ENCODE peak calls at places on chromosomes 3 and 15, in nine cellular contexts. F is endothelial cell of umbilical vein, M is sigmoid colon, S is lower lobe of right lung, Y is cardiac muscle cell, B is HL-60, N is endodermal cell, A is spleen, E is HepG2. Q is an unnamed sample.
A peak's percentile ranks its signal among the peaks of the same experiment; 100 is the strongest.

GRCh38 chr3:164687211-164687610 is 391.1 kb downstream of the SI start:
- DNase-seq in N (no peak), F (no peak), Y (no peak), M (no peak), A (no peak), S (no peak), B (no peak), E (no peak), Q (no peak)

GRCh38 chr3:65412591-65412990 is 626.1 kb downstream of the MAGI1 start:
- DNase-seq in Y (no peak), B (no peak), E (peak; percentile 45), A (no peak), M (peak; percentile 90), S (no peak), F (peak; percentile 18), N (peak; percentile 71), Q (peak; percentile 43)

GRCh38 chr15:87744815-87745214 is 511.7 kb downstream of the NTRK3 start:
- DNase-seq in B (no peak), N (no peak), Y (no peak), M (no peak), A (no peak), S (no peak), E (no peak), F (no peak), Q (no peak)

GRCh38 chr3:13379191-13379830 is 40.8 kb downstream of the NUP210 start:
- DNase-seq in E (no peak), F (no peak), S (no peak), M (no peak), B (no peak), Y (peak; percentile 73), A (no peak), N (no peak), Q (peak; percentile 67)

GRCh38 chr3:47661121-47661752 is 82.6 kb upstream of the CSPG5 start:
- DNase-seq in A (no peak), Y (peak; percentile 55), B (no peak), S (no peak), F (peak; percentile 8), M (no peak), N (no peak), E (no peak), Q (peak; percentile 14)

GRCh38 chr3:101902041-101902440 is 52.7 kb downstream of the NFKBIZ start:
- DNase-seq in Y (peak; percentile 88), E (no peak), S (no peak), F (peak; percentile 70), A (no peak), N (no peak), M (no peak), B (peak; percentile 11), Q (no peak)

GRCh38 chr3:117628896-117629295 is 919.3 kb downstream of the TUSC7 start:
- DNase-seq in A (no peak), S (no peak), M (peak; percentile 72), Y (peak; percentile 63), E (no peak), B (no peak), F (peak; percentile 95), N (no peak), Q (no peak)

GRCh38 chr3:32500880-32501784 is 1.5 kb downstream of the CMTM6 start:
- DNase-seq in A (peak; percentile 85), B (peak; percentile 52), S (peak; percentile 69), M (no peak), F (no peak), E (no peak), Y (peak; percentile 45), N (peak; percentile 58), Q (no peak)

GRCh38 chr3:125410922-125411321 is 35.8 kb upstream of the ZNF148 start:
- DNase-seq in N (no peak), A (no peak), E (no peak), B (no peak), Y (no peak), M (no peak), F (no peak), S (no peak), Q (no peak)

GRCh38 chr3:139571744-139572143 is 32.2 kb upstream of the RBP1 start:
- DNase-seq in M (no peak), E (no peak), A (no peak), S (no peak), B (no peak), F (no peak), Y (no peak), N (no peak), Q (no peak)

GRCh38 chr3:129793947-129794318 is 99.6 kb downstream of the TMCC1 start:
- DNase-seq in E (no peak), F (peak; percentile 55), S (no peak), B (no peak), M (no peak), A (no peak), Y (no peak), N (peak; percentile 70), Q (no peak)

GRCh38 chr3:13214847-13215472 is 141.7 kb upstream of the IQSEC1 start:
- DNase-seq in E (no peak), N (no peak), A (peak; percentile 21), S (no peak), M (no peak), F (no peak), B (no peak), Y (no peak), Q (no peak)

GRCh38 chr3:38707730-38708129 is 58.2 kb upstream of the SCN5A start:
- DNase-seq in F (no peak), A (no peak), S (no peak), Y (no peak), B (no peak), N (peak; percentile 68), M (no peak), E (peak; percentile 5), Q (no peak)
- TF ChIP-seq CTCF in F (peak; percentile 36), A (no peak), S (no peak), Y (peak; percentile 41), B (peak; percentile 13), N (peak; percentile 79), M (no peak), E (no peak), Q (no peak)

DNA sequence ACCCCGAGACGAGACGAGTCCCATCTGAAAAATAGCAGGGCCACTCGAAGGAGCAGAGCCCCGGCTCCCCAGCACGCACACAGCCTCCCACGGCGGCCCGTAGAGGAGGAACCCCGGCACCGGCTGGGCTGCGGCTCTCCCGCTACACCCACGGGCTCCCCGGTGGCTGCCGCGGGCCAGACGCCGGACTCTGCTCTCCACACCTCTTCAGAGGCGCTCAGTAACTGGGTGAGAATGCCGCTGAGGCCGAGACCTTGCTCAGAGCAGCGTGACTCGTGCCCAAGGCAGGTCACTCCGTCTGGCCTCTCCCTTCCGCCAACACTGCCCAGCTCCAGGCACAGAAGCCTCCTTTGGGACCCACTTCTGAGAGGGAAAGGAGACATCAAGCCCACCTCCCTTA is 34.4 kb downstream of the TNK2 start:
- DNase-seq in M (no peak), N (no peak), B (no peak), Y (no peak), E (no peak), A (no peak), F (no peak), S (no peak), Q (no peak)
- H3K27ac ChIP-seq in M (peak overlapping the region; percentile 14), N (no peak overlapping the region), B (no peak overlapping the region), Y (no peak overlapping the region), E (no peak overlapping the region), A (no peak overlapping the region), F (no peak overlapping the region), S (peak overlapping the region; percentile 71), Q (peak overlapping the region; percentile 53)

GRCh38 chr15:67149068-67149841 is 83.9 kb downstream of the SMAD3 start:
- DNase-seq in E (peak; percentile 59), Y (no peak), F (no peak), A (no peak), N (no peak), S (no peak), B (no peak), M (peak; percentile 64), Q (no peak)
- H3K4me3 ChIP-seq in E (peak overlapping the region; percentile 20), Y (no peak overlapping the region), F (no peak overlapping the region), A (no peak overlapping the region), N (no peak overlapping the region), S (no peak overlapping the region), B (no peak overlapping the region), M (no peak overlapping the region), Q (no peak overlapping the region)

GRCh38 chr3:61935819-61936218 is 374.4 kb downstream of the PTPRG start:
- DNase-seq in B (no peak), A (no peak), N (no peak), M (no peak), E (no peak), F (no peak), Y (no peak), S (no peak), Q (no peak)

GRCh38 chr3:61932499-61932898 is 371.1 kb downstream of the PTPRG start:
- DNase-seq in M (no peak), F (no peak), B (no peak), A (no peak), E (no peak), N (no peak), Y (no peak), S (no peak), Q (no peak)

GRCh38 chr3:61940241-61940640 is 378.9 kb downstream of the PTPRG start:
- DNase-seq in M (no peak), F (no peak), N (no peak), A (no peak), E (no peak), Y (no peak), S (no peak), B (no peak), Q (no peak)

GRCh38 chr3:61938878-61939549 is 377.6 kb downstream of the PTPRG start:
- DNase-seq in Y (no peak), F (no peak), E (no peak), B (no peak), A (no peak), N (no peak), S (no peak), M (no peak), Q (no peak)

DNA sequence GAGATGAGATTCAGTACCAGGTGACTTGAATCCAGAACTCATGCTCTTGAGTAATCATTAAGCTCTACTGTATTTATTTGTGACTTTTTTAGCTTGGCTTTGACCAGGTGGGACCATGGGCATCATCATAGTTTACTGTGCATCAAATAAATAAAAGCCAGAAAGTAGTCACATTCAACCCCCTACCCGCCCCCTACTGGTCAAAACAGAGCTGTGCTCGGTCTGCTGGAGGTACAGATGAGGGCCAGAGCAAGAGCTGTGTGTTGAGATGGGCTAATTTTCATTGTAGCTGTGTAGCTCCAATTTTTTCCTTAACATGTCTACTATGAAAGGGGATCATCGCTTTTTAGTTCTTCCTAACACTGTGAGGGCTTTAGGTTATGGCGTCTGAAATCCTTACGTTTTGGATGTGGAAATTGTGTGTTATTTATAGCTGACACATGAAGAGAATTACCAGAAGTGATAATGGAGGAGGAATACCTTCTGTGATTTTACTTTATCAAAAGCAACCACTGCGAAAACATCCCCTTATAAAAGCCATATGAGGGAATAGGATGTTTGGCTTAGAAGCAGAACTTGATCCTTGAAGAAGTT is 375.1 kb downstream of the PTPRG start:
- DNase-seq in S (no peak), A (no peak), F (peak; percentile 39), Y (peak; percentile 50), M (no peak), E (peak; percentile 6), N (peak; percentile 84), B (no peak), Q (no peak)
- TF ChIP-seq CTCF in S (peak; percentile 39), A (no peak), F (peak; percentile 83), Y (peak; percentile 74), M (no peak), E (peak; percentile 49), N (peak; percentile 86), B (peak; percentile 51), Q (peak; percentile 29)

GRCh38 chr3:123641084-123641462 is 56.2 kb upstream of the HACD2 start:
- DNase-seq in F (no peak), M (peak; percentile 40), Y (no peak), N (no peak), A (no peak), S (no peak), E (no peak), B (no peak), Q (no peak)
- H3K27ac ChIP-seq in F (no peak overlapping the region), M (peak overlapping the region; percentile 98), Y (no peak overlapping the region), N (no peak overlapping the region), A (no peak overlapping the region), S (no peak overlapping the region), E (peak overlapping the region; percentile 34), B (no peak overlapping the region), Q (no peak overlapping the region)

GRCh38 chr3:37162501-37163245 is 11.7 kb downstream of the LRRFIP2 start:
- DNase-seq in B (no peak), Y (no peak), M (no peak), A (no peak), E (no peak), F (no peak), N (no peak), S (no peak), Q (no peak)
- H3K4me3 ChIP-seq in B (no peak overlapping the region), Y (no peak overlapping the region), M (no peak overlapping the region), A (no peak overlapping the region), E (no peak overlapping the region), F (no peak overlapping the region), N (no peak overlapping the region), S (no peak overlapping the region), Q (no peak overlapping the region)

Q was measured in dorsolateral prefrontal cortex.